ENCODE peak calls at places on chromosomes 16 and 17, in four cellular contexts. J, X, Q and U are unnamed samples.

GRCh38 chr16:2008009-2008526 is 1.6 kb downstream of the ZNF598 start:
- DNase-seq in X (no peak), Q (peak), J (peak), U (peak)

GRCh38 chr16:86669937-86670772 is 91.8 kb downstream of the FOXL1 start:
- DNase-seq in X (no peak), Q (no peak), J (no peak), U (no peak)

GRCh38 chr16:76653390-76654026 is 376.3 kb downstream of the CNTNAP4 start:
- DNase-seq in X (peak), J (no peak), Q (no peak), U (peak)

GRCh38 chr17:68033636-68034451 is 1.7 kb upstream of the KPNA2 start:
- DNase-seq in Q (no peak), X (no peak), J (no peak), U (no peak)

GRCh38 chr17:39225974-39226683 is 384 bp upstream of the STAC2 start:
- DNase-seq in X (no peak), J (no peak), Q (no peak), U (peak)

GRCh38 chr16:74468807-74469511 is 47.7 kb upstream of the CLEC18B start:
- DNase-seq in Q (no peak), X (no peak), J (no peak), U (no peak)

GRCh38 chr17:57406981-57407286 is 150.6 kb downstream of the MSI2 start:
- DNase-seq in Q (no peak), J (no peak), X (no peak), U (peak)

GRCh38 chr17:38747385-38748328 is 479 bp downstream of the PCGF2 start:
- DNase-seq in Q (no peak), X (peak), J (no peak), U (peak)

GRCh38 chr16:55502801-55503366 is 6.0 kb upstream of the LPCAT2 start:
- DNase-seq in Q (peak), J (no peak), X (peak), U (no peak)

GRCh38 chr17:565506-565905 is 149.1 kb downstream of the VPS53 start:
- DNase-seq in Q (no peak), J (no peak), X (no peak), U (no peak)
- TF ChIP-seq CTCF in Q (no peak), J (peak), X (no peak), U (no peak)

DNA sequence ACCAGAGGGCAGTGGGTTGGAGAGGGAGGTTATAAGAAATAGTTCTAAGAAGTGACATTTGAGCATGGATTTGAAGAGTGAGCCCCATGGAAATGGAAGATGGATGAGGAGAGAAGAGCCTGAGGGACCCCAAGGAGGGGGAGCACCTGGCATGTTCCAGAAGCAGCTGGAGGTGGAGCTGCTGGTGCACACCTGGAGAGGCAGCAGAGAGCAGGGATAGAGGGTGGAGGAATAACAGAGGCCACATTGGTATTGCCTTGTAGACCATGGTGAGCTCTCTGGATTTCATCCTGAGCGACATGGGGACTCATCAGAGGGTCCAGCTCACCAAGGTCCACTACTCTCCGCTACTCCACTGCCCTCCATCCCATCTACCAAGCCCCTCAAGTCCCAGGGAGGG is 22.3 kb upstream of the KDM8 start:
- DNase-seq in Q (no peak), X (no peak), J (no peak), U (no peak)
- TF ChIP-seq CTCF in Q (no peak), X (no peak), J (no peak), U (no peak)

DNA sequence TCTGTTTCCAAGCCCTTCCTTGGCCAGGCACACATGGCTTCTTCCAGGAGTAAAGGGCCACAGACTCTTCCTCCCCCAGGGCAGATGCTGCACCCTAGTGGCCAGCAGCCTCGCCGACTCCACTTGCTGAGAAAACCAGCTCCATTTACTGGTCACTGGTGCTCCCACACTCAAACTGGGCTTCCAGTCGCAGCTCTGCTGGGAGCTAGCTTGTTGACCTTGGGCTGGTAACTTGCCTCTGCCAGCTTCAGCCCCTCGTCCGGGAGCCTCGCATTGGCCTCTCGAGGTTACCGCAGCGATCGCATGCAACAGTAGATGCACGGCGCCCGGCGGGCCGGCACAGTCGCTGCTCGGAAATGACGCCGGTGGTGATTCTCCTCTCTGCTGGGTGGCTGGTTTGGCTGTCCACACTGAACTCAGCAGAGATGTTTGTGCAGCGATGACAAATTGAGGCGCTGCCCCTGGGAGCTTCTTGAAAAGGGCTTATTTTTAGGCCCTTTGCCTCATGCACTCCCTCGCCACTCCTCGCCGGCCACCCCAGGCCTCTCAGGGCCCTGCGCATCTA is 81.7 kb upstream of the PLCG2 start:
- DNase-seq in X (peak), Q (no peak), J (no peak), U (peak)
- TF ChIP-seq CTCF in X (peak), Q (no peak), J (peak), U (peak)

DNA sequence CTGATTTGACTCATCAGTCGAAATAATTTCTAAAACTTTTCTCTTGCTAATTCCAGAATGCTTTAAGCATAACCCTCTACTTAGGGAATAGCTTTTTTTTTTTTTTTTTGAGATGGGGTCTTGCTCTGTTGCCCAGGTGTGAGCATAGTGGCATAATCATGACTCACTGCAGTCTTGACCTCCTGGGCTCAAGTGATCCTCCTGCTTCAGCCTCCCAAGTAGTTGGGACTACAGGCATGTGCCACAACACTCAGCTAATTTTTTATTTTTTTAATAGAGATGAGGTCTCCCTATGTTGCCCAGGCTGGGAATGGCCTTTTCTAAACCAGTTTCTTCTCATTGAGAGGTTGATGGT is 13.6 kb upstream of the NFATC3 start:
- DNase-seq in X (no peak), J (no peak), Q (no peak), U (no peak)
- TF ChIP-seq CTCF in X (no peak), J (no peak), Q (no peak), U (no peak)

GRCh38 chr16:68355447-68356248 is 44.8 kb downstream of the PRMT7 start:
- DNase-seq in J (no peak), X (peak), Q (no peak), U (peak)
- TF ChIP-seq CTCF in J (no peak), X (no peak), Q (no peak), U (peak)

GRCh38 chr17:50774225-50774803 is 7.0 kb upstream of the ANKRD40CL start:
- DNase-seq in X (peak), J (no peak), Q (no peak), U (no peak)
- TF ChIP-seq CTCF in X (no peak), J (no peak), Q (no peak), U (no peak)

DNA sequence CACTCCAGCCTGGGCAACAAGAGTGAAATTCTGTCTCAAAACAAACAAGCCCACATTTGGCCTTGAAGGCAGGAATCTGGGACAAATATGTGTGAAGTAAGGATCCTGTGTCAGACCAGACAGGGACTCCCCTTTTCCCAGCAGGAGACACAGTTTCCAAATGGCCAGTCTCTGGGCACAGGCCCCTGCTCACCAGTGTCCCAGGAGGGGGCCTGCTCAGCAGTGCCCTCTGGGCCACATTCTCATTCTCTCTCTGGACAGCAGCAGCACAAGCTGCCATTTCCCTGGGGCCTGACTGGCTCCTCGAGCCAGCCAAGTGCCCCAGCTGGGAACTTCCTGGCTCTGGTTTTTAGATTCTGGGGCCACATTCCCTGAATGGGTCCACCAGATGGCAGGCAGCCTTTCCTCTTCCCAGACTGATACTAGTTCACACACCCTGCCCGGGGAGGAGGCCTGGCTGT is 11.7 kb upstream of the MNT start:
- DNase-seq in Q (no peak), J (no peak), X (no peak), U (no peak)
- TF ChIP-seq CTCF in Q (no peak), J (peak), X (no peak), U (no peak)

DNA sequence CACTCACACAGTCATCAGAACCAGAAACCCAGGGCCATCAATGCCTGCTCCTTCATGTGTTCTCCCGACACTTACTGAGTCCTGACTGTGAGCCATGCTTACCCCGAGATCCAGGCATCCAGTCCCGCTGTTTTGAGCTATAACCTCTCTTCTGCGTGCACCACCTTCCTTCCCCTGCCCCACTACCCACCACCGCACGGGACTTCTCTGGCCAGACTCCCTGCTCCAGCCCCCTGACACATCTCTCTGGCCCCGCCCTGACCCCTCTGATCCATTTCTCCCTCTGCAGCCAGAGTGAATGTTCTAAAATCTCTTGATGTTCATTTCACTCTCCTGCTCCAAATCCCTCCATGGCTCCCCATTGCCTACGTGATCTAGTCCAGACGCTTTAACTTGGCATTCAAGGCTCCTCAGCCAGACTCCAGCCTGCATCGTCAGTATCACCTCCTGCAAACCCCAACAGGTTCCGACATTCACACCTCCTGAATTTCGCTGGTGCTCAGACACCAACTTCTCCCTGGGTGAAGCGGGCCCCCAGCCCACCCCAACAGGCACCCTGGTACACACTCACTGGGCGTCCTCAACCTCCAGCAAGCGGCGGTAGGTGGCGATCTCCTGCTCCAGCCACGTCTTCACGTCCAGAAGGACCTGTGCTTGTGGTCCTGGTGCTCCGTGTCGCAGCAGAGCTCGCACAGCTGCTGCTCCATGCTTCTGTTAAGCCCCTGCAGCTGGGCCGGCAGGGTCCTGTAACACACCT is 3.1 kb upstream of the KRT17 start:
- DNase-seq in J (no peak), X (no peak), Q (no peak), U (no peak)
- TF ChIP-seq CTCF in J (no peak), X (no peak), Q (no peak), U (no peak)

GRCh38 chr17:76867578-76868175 is 527 bp upstream of the MGAT5B start:
- DNase-seq in J (no peak), Q (no peak), X (no peak), U (no peak)

GRCh38 chr17:76869209-76869877 is 1.1 kb downstream of the MGAT5B start:
- DNase-seq in J (no peak), X (no peak), Q (no peak), U (no peak)

GRCh38 chr17:76868669-76869208 is 535 bp downstream of the MGAT5B start:
- DNase-seq in J (no peak), X (no peak), Q (no peak), U (peak)

GRCh38 chr17:76866774-76867577 is 1.2 kb upstream of the MGAT5B start:
- DNase-seq in Q (no peak), X (no peak), J (no peak), U (no peak)

DNA sequence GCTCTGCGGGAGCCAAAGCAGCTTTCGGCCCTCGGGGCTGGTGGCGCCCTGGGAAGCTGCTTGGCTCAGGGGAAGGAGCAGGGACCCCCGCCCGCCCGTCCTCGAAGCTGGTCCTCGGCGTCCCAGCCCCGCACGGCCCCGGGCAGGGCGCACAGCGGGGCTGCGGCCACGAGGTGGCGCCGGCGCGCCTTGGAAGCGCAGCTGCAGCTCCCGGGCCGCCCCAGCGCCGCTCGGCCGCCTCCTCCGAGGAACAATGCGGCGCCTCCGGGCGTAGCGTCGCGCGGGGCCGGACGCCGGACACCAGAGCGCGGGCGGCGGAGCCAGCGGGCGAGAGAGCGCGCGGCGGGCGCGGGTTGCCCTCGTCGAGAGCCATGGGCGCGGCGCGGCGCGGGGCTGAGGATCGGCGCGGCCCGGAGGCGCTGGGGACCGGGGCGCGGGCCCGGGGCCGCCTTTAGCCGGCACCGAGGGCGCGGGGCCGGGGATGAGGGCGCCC is at the start of gene MGAT5B:
- DNase-seq in J (no peak), X (peak), Q (peak), U (peak)
- TF ChIP-seq CTCF in J (peak), X (peak), Q (no peak), U (peak)

GRCh38 chr16:85199880-85200279 is 87.6 kb upstream of the CIBAR2 start:
- DNase-seq in Q (no peak), X (no peak), J (no peak), U (no peak)
- TF ChIP-seq CTCF in Q (no peak), X (no peak), J (no peak), U (no peak)